ENCODE peak calls at places on chromosomes 6 and 20, in four cellular contexts. T is NB4; R is Peyer's patch; S is stimulated activated CD8-positive, alpha-beta memory T cell treated with anti-CD3 and anti-CD28 coated beads, Interleukin-2, amount 100 ng/mL, for 48 hours. J is an unnamed sample.

GRCh38 chr6:30877419-30878262 is 6.7 kb upstream of the DDR1 start:
- DNase-seq in S (peak; percentile 64), R (peak; percentile 96), T (peak; percentile 80), J (peak; percentile 77)

GRCh38 chr20:13545755-13546154 is 93.0 kb downstream of the TASP1 start:
- DNase-seq in T (no peak), S (no peak), R (no peak), J (no peak)

GRCh38 chr6:44131880-44132279 is 4.5 kb downstream of the TMEM63B start:
- DNase-seq in T (no peak), R (no peak), S (no peak), J (no peak)

GRCh38 chr20:14581731-14582130 is 244.3 kb upstream of the FLRT3 start:
- DNase-seq in R (no peak), T (no peak), S (no peak), J (no peak)

GRCh38 chr6:1390805-1391511 is 1.6 kb downstream of the FOXF2 start:
- DNase-seq in S (no peak), R (no peak), T (no peak), J (no peak)

GRCh38 chr20:13105071-13105470 is 96.3 kb downstream of the SPTLC3 start:
- DNase-seq in T (no peak), R (no peak), S (no peak), J (no peak)

GRCh38 chr6:7463785-7464184 is 74.2 kb downstream of the RIOK1 start:
- DNase-seq in T (no peak), S (no peak), R (peak; percentile 60), J (no peak)

GRCh38 chr6:16318538-16318937 is 80.2 kb downstream of the GMPR start:
- DNase-seq in S (no peak), R (no peak), T (no peak), J (no peak)

GRCh38 chr20:2839732-2840137 is 720 bp downstream of the PCED1A start:
- DNase-seq in T (no peak), S (no peak), R (no peak), J (no peak)

GRCh38 chr20:53283597-53283996 is 310.0 kb downstream of the ZNF217 start:
- DNase-seq in R (no peak), S (no peak), T (no peak), J (no peak)

GRCh38 chr6:148221580-148221979 is 121.1 kb upstream of the SASH1 start:
- DNase-seq in T (no peak), R (peak; percentile 51), S (no peak), J (no peak)

GRCh38 chr6:154537486-154537885 is 27.0 kb upstream of the CNKSR3 start:
- DNase-seq in R (no peak), T (no peak), S (no peak), J (no peak)

GRCh38 chr6:166640342-166641043 is 13.4 kb upstream of the RPS6KA2 start:
- DNase-seq in S (no peak), R (no peak), T (no peak), J (no peak)

GRCh38 chr6:166588691-166589333 is 2.3 kb upstream of the RAMACL start:
- DNase-seq in R (no peak), T (peak; percentile 88), S (no peak), J (no peak)

GRCh38 chr20:25517124-25517523 is 68.2 kb downstream of the NINL start:
- DNase-seq in S (no peak), R (no peak), T (no peak), J (no peak)

GRCh38 chr6:22015944-22016343 is 280.9 kb downstream of the PRL start:
- DNase-seq in T (no peak), R (no peak), S (no peak), J (no peak)

GRCh38 chr6:134741193-134741521 is 208.7 kb downstream of the ALDH8A1 start:
- DNase-seq in S (no peak), T (no peak), R (no peak), J (no peak)

GRCh38 chr6:15086273-15087158 is 159.4 kb upstream of the JARID2 start:
- DNase-seq in T (peak; percentile 70), R (peak; percentile 67), S (no peak), J (no peak)

GRCh38 chr6:34791164-34791841 is 580 bp upstream of the BLTP3A start:
- DNase-seq in T (peak; percentile 85), S (no peak), R (peak; percentile 82), J (peak; percentile 10)

GRCh38 chr20:62336775-62337557 is 30.1 kb downstream of the LAMA5 start:
- DNase-seq in T (no peak), S (no peak), R (no peak), J (no peak)

GRCh38 chr6:64483956-64484499 is 848.4 kb downstream of the PHF3 start:
- DNase-seq in R (no peak), S (no peak), T (no peak), J (no peak)

GRCh38 chr6:8958894-8959511 is 523.7 kb upstream of the SLC35B3 start:
- DNase-seq in T (no peak), S (no peak), R (no peak), J (peak; percentile 83)

GRCh38 chr6:113598786-113599185 is 258.4 kb upstream of the MARCKS start:
- DNase-seq in S (no peak), R (no peak), T (no peak), J (no peak)

GRCh38 chr6:105648276-105648675 is 245.4 kb upstream of the PREP start:
- DNase-seq in T (no peak), R (no peak), S (peak; percentile 5), J (no peak)

GRCh38 chr6:85344996-85345395 is 104.9 kb upstream of the NT5E start:
- DNase-seq in S (no peak), R (no peak), T (no peak), J (no peak)

GRCh38 chr6:87756858-87757257 is 54.8 kb upstream of the AKIRIN2 start:
- DNase-seq in S (peak; percentile 9), R (peak; percentile 72), T (peak; percentile 99), J (no peak)

GRCh38 chr6:117907600-117908245 is 659 bp downstream of the SLC35F1 start:
- DNase-seq in T (no peak), R (no peak), S (no peak), J (no peak)

GRCh38 chr6:163965426-163966348 is 551.2 kb downstream of the QKI start:
- DNase-seq in R (no peak), S (no peak), T (no peak), J (no peak)

GRCh38 chr6:3898270-3898994 is 49.3 kb downstream of the FAM50B start:
- DNase-seq in T (no peak), R (no peak), S (no peak), J (no peak)

GRCh38 chr20:1555952-1556351 is 1.6 kb downstream of the SIRPD start:
- DNase-seq in R (no peak), S (no peak), T (peak; percentile 32), J (no peak)

GRCh38 chr6:3139090-3139903 is 18.0 kb downstream of the TUBB2A start:
- DNase-seq in R (peak; percentile 92), T (peak; percentile 70), S (no peak), J (no peak)

GRCh38 chr6:125781307-125781868 is 9.4 kb upstream of the NCOA7 start:
- DNase-seq in T (no peak), R (peak; percentile 82), S (no peak), J (no peak)

J was measured in HCT116.